ENCODE peak calls at places on chromosomes 6 and 20, in eight cellular contexts. D is left lobe of liver, Y is T-helper 17 cell, J is AG08395, E is iPS-NIHi11, F is NCI-H345, P is amniotic stem cell, R is EH. L is an unnamed sample.

GRCh38 chr6:135522975-135523692 is 25.6 kb upstream of the AHI1 start:
- DNase-seq in Y (no peak), F (peak; percentile 26), J (no peak), D (no peak), R (peak; percentile 58), P (no peak), E (no peak), L (no peak)

GRCh38 chr6:80105972-80106417 is 476 bp upstream of the BCKDHB start:
- DNase-seq in R (no peak), Y (no peak), E (no peak), J (no peak), D (no peak), P (no peak), F (no peak), L (no peak)

GRCh38 chr6:14442250-14442649 is 324.7 kb downstream of the CD83 start:
- DNase-seq in F (no peak), Y (no peak), R (no peak), J (no peak), D (no peak), E (no peak), P (no peak), L (no peak)

GRCh38 chr20:17657079-17657825 is 24.8 kb downstream of the RRBP1 start:
- DNase-seq in E (no peak), R (no peak), D (no peak), F (no peak), P (no peak), Y (no peak), J (no peak), L (peak; percentile 31)

GRCh38 chr20:31708839-31709534 is 13.7 kb downstream of the BCL2L1 start:
- DNase-seq in E (no peak), R (no peak), D (no peak), J (no peak), Y (no peak), F (peak; percentile 96), P (no peak), L (no peak)

GRCh38 chr6:119620846-119621570 is 271.4 kb upstream of the MAN1A1 start:
- DNase-seq in J (peak; percentile 72), P (peak; percentile 62), D (no peak), F (no peak), Y (no peak), E (no peak), R (peak; percentile 90), L (no peak)

GRCh38 chr20:62480318-62480717 is 4.5 kb upstream of the GATA5 start:
- DNase-seq in J (no peak), D (no peak), R (no peak), E (no peak), Y (no peak), F (peak; percentile 38), P (no peak), L (no peak)

GRCh38 chr6:36427781-36428345 is 14.8 kb downstream of the PXT1 start:
- DNase-seq in J (no peak), R (peak; percentile 80), D (no peak), Y (no peak), F (no peak), P (no peak), E (no peak), L (no peak)

GRCh38 chr6:85600713-85601313 is 7.2 kb upstream of the SNX14 start:
- DNase-seq in P (no peak), J (no peak), Y (no peak), F (no peak), D (no peak), E (no peak), R (no peak), L (no peak)